ENCODE peak calls at places on chromosomes 16 and 17, in five cellular contexts. A is A549; F is EL; W is activated CD4-positive, alpha-beta memory T cell treated with anti-CD3 and anti-CD28 coated beads, Interleukin-2, amount 10 ng/mL, durations not matched to agents 7 days and 5 days; Y is psoas muscle. K is an unnamed sample.

GRCh38 chr17:19354123-19354522 is 8.4 kb downstream of the B9D1 start:
- DNase-seq in A (peak), F (peak), W (no peak), Y (no peak), K (no peak)

GRCh38 chr17:67862614-67863217 is 37.4 kb downstream of the BPTF start:
- DNase-seq in A (no peak), F (peak), W (no peak), Y (no peak), K (no peak)

GRCh38 chr17:45900136-45900535 is 5.8 kb downstream of the MAPT start:
- DNase-seq in A (no peak), F (no peak), W (no peak), Y (no peak), K (no peak)

GRCh38 chr17:3773966-3774365 is 27.0 kb downstream of the ITGAE start:
- DNase-seq in A (no peak), F (no peak), W (no peak), Y (no peak), K (no peak)

GRCh38 chr17:81064746-81065475 is 30.0 kb downstream of the BAIAP2 start:
- DNase-seq in A (no peak), F (no peak), W (no peak), Y (no peak), K (no peak)

GRCh38 chr17:47229535-47230443 is 20.6 kb downstream of the MYL4 start:
- DNase-seq in A (peak), F (peak), W (peak), Y (peak), K (peak)

GRCh38 chr17:2212328-2212981 is 91.1 kb downstream of the SMG6 start:
- DNase-seq in A (no peak), F (peak), W (no peak), Y (peak), K (no peak)

GRCh38 chr17:17205368-17206148 is 575 bp downstream of the PLD6 start:
- DNase-seq in A (peak), F (peak), W (peak), Y (peak), K (peak)

GRCh38 chr17:42251115-42251514 is 25.1 kb downstream of the STAT5B start:
- DNase-seq in A (peak), F (peak), W (no peak), Y (no peak), K (no peak)

GRCh38 chr16:57735755-57736418 is at the start of gene KATNB1:
- DNase-seq in A (no peak), F (no peak), W (no peak), Y (no peak), K (no peak)

GRCh38 chr16:19380316-19380715 is 37.4 kb upstream of the TMC5 start:
- DNase-seq in A (no peak), F (no peak), W (peak), Y (no peak), K (no peak)

GRCh38 chr16:67562526-67562917 is at the start of gene CTCF:
- DNase-seq in A (peak), F (peak), W (peak), Y (peak), K (peak)